ENCODE peak calls at places on chromosome 14, in five cellular contexts. One of them, this sample, is unnamed.

GRCh38 chr14:46490150-46490769 is 161.3 kb downstream of the RPL10L start:
- DNase-seq in renal cortical epithelial cell: peak; percentile 22
- DNase-seq in BJ: no peak
- DNase-seq in stimulated activated CD4-positive, alpha-beta T cell treated with anti-CD3 and anti-CD28 coated beads, Interleukin-4, amount 100 ng/mL, for 48 hours: no peak
- DNase-seq in H9: peak; percentile 40
- DNase-seq in this sample: peak; percentile 1

GRCh38 chr14:87380054-87380453 is 612.9 kb downstream of the GALC start:
- DNase-seq in renal cortical epithelial cell: no peak
- DNase-seq in BJ: no peak
- DNase-seq in stimulated activated CD4-positive, alpha-beta T cell treated with anti-CD3 and anti-CD28 coated beads, Interleukin-4, amount 100 ng/mL, for 48 hours: no peak
- DNase-seq in H9: no peak
- DNase-seq in this sample: no peak

GRCh38 chr14:71803539-71804260 is 128.5 kb upstream of the RGS6 start:
- DNase-seq in renal cortical epithelial cell: peak; percentile 77
- DNase-seq in BJ: peak; percentile 73
- DNase-seq in stimulated activated CD4-positive, alpha-beta T cell treated with anti-CD3 and anti-CD28 coated beads, Interleukin-4, amount 100 ng/mL, for 48 hours: no peak
- DNase-seq in H9: no peak
- DNase-seq in this sample: no peak

GRCh38 chr14:104557086-104557485 is 22.5 kb upstream of the C14orf180 start:
- DNase-seq in renal cortical epithelial cell: no peak
- DNase-seq in BJ: no peak
- DNase-seq in stimulated activated CD4-positive, alpha-beta T cell treated with anti-CD3 and anti-CD28 coated beads, Interleukin-4, amount 100 ng/mL, for 48 hours: no peak
- DNase-seq in H9: no peak
- DNase-seq in this sample: no peak

GRCh38 chr14:103398427-103399195 is 13.4 kb downstream of the MARK3 start:
- DNase-seq in renal cortical epithelial cell: peak; percentile 48
- DNase-seq in BJ: no peak
- DNase-seq in stimulated activated CD4-positive, alpha-beta T cell treated with anti-CD3 and anti-CD28 coated beads, Interleukin-4, amount 100 ng/mL, for 48 hours: no peak
- DNase-seq in H9: no peak
- DNase-seq in this sample: no peak

GRCh38 chr14:41925409-41925808 is 318.7 kb downstream of the LRFN5 start:
- DNase-seq in renal cortical epithelial cell: no peak
- DNase-seq in BJ: no peak
- DNase-seq in stimulated activated CD4-positive, alpha-beta T cell treated with anti-CD3 and anti-CD28 coated beads, Interleukin-4, amount 100 ng/mL, for 48 hours: no peak
- DNase-seq in H9: no peak
- DNase-seq in this sample: peak; percentile 33

GRCh38 chr14:94345344-94346072 is 22.4 kb upstream of the SERPINA6 start:
- DNase-seq in renal cortical epithelial cell: peak; percentile 97
- DNase-seq in BJ: peak; percentile 82
- DNase-seq in stimulated activated CD4-positive, alpha-beta T cell treated with anti-CD3 and anti-CD28 coated beads, Interleukin-4, amount 100 ng/mL, for 48 hours: no peak
- DNase-seq in H9: no peak
- DNase-seq in this sample: no peak

GRCh38 chr14:36054353-36055051 is 122.0 kb downstream of the PTCSC3 start:
- DNase-seq in renal cortical epithelial cell: no peak
- DNase-seq in BJ: no peak
- DNase-seq in stimulated activated CD4-positive, alpha-beta T cell treated with anti-CD3 and anti-CD28 coated beads, Interleukin-4, amount 100 ng/mL, for 48 hours: no peak
- DNase-seq in H9: no peak
- DNase-seq in this sample: no peak

GRCh38 chr14:70754989-70755388 is 54.3 kb downstream of the MAP3K9 start:
- DNase-seq in renal cortical epithelial cell: peak; percentile 96
- DNase-seq in BJ: no peak
- DNase-seq in stimulated activated CD4-positive, alpha-beta T cell treated with anti-CD3 and anti-CD28 coated beads, Interleukin-4, amount 100 ng/mL, for 48 hours: no peak
- DNase-seq in H9: peak; percentile 32
- DNase-seq in this sample: no peak

GRCh38 chr14:22896760-22897159 is 13.7 kb downstream of the REM2 start:
- DNase-seq in renal cortical epithelial cell: no peak
- DNase-seq in BJ: no peak
- DNase-seq in stimulated activated CD4-positive, alpha-beta T cell treated with anti-CD3 and anti-CD28 coated beads, Interleukin-4, amount 100 ng/mL, for 48 hours: no peak
- DNase-seq in H9: no peak
- DNase-seq in this sample: no peak

GRCh38 chr14:64761441-64762043 is 57.3 kb downstream of the PLEKHG3 start:
- DNase-seq in renal cortical epithelial cell: no peak
- DNase-seq in BJ: no peak
- DNase-seq in stimulated activated CD4-positive, alpha-beta T cell treated with anti-CD3 and anti-CD28 coated beads, Interleukin-4, amount 100 ng/mL, for 48 hours: no peak
- DNase-seq in H9: no peak
- DNase-seq in this sample: no peak

GRCh38 chr14:104141621-104142091 is 3.3 kb downstream of the KIF26A start:
- DNase-seq in renal cortical epithelial cell: no peak
- DNase-seq in BJ: no peak
- DNase-seq in stimulated activated CD4-positive, alpha-beta T cell treated with anti-CD3 and anti-CD28 coated beads, Interleukin-4, amount 100 ng/mL, for 48 hours: no peak
- DNase-seq in H9: peak; percentile 24
- DNase-seq in this sample: no peak

GRCh38 chr14:38578278-38578681 is 322.4 kb upstream of the CLEC14A start:
- DNase-seq in renal cortical epithelial cell: no peak
- DNase-seq in BJ: no peak
- DNase-seq in stimulated activated CD4-positive, alpha-beta T cell treated with anti-CD3 and anti-CD28 coated beads, Interleukin-4, amount 100 ng/mL, for 48 hours: no peak
- DNase-seq in H9: no peak
- DNase-seq in this sample: no peak

GRCh38 chr14:81396108-81396507 is 4.0 kb downstream of the STON2 start:
- DNase-seq in renal cortical epithelial cell: no peak
- DNase-seq in BJ: no peak
- DNase-seq in stimulated activated CD4-positive, alpha-beta T cell treated with anti-CD3 and anti-CD28 coated beads, Interleukin-4, amount 100 ng/mL, for 48 hours: no peak
- DNase-seq in H9: no peak
- DNase-seq in this sample: no peak

GRCh38 chr14:81384900-81385299 is 15.2 kb downstream of the STON2 start:
- DNase-seq in renal cortical epithelial cell: peak; percentile 99
- DNase-seq in BJ: no peak
- DNase-seq in stimulated activated CD4-positive, alpha-beta T cell treated with anti-CD3 and anti-CD28 coated beads, Interleukin-4, amount 100 ng/mL, for 48 hours: no peak
- DNase-seq in H9: no peak
- DNase-seq in this sample: peak; percentile 60

GRCh38 chr14:50345891-50346422 is 33.8 kb downstream of the DMAC2L start:
- DNase-seq in renal cortical epithelial cell: no peak
- DNase-seq in BJ: no peak
- DNase-seq in stimulated activated CD4-positive, alpha-beta T cell treated with anti-CD3 and anti-CD28 coated beads, Interleukin-4, amount 100 ng/mL, for 48 hours: no peak
- DNase-seq in H9: no peak
- DNase-seq in this sample: no peak

GRCh38 chr14:55582741-55583140 is 2.7 kb downstream of the KTN1 start:
- DNase-seq in renal cortical epithelial cell: no peak
- DNase-seq in BJ: no peak
- DNase-seq in stimulated activated CD4-positive, alpha-beta T cell treated with anti-CD3 and anti-CD28 coated beads, Interleukin-4, amount 100 ng/mL, for 48 hours: no peak
- DNase-seq in H9: no peak
- DNase-seq in this sample: no peak

GRCh38 chr14:31059152-31059924 is 33.2 kb upstream of the STRN3 start:
- DNase-seq in renal cortical epithelial cell: peak; percentile 95
- DNase-seq in BJ: peak; percentile 39
- DNase-seq in stimulated activated CD4-positive, alpha-beta T cell treated with anti-CD3 and anti-CD28 coated beads, Interleukin-4, amount 100 ng/mL, for 48 hours: no peak
- DNase-seq in H9: no peak
- DNase-seq in this sample: no peak

GRCh38 chr14:54715811-54716210 is 148.9 kb downstream of the SAMD4A start:
- DNase-seq in renal cortical epithelial cell: no peak
- DNase-seq in BJ: no peak
- DNase-seq in stimulated activated CD4-positive, alpha-beta T cell treated with anti-CD3 and anti-CD28 coated beads, Interleukin-4, amount 100 ng/mL, for 48 hours: no peak
- DNase-seq in H9: no peak
- DNase-seq in this sample: no peak

GRCh38 chr14:55754871-55755270 is 174.9 kb downstream of the KTN1 start:
- DNase-seq in renal cortical epithelial cell: no peak
- DNase-seq in BJ: no peak
- DNase-seq in stimulated activated CD4-positive, alpha-beta T cell treated with anti-CD3 and anti-CD28 coated beads, Interleukin-4, amount 100 ng/mL, for 48 hours: no peak
- DNase-seq in H9: no peak
- DNase-seq in this sample: no peak

GRCh38 chr14:68792022-68792829 is 641 bp downstream of the ZFP36L1 start:
- DNase-seq in renal cortical epithelial cell: no peak
- DNase-seq in BJ: no peak
- DNase-seq in stimulated activated CD4-positive, alpha-beta T cell treated with anti-CD3 and anti-CD28 coated beads, Interleukin-4, amount 100 ng/mL, for 48 hours: no peak
- DNase-seq in H9: no peak
- DNase-seq in this sample: no peak

GRCh38 chr14:102373110-102373509 is 10.4 kb downstream of the TECPR2 start:
- DNase-seq in renal cortical epithelial cell: no peak
- DNase-seq in BJ: no peak
- DNase-seq in stimulated activated CD4-positive, alpha-beta T cell treated with anti-CD3 and anti-CD28 coated beads, Interleukin-4, amount 100 ng/mL, for 48 hours: no peak
- DNase-seq in H9: no peak
- DNase-seq in this sample: no peak

This sample was measured in COR-L47.